ENCODE peak calls at places on chromosomes 4 and X, in nine cellular contexts. B, J, Z, C, W, I, Q, H and K are unnamed samples.

GRCh38 chrX:133929836-133930464 is 55.4 kb downstream of the GPC3 start:
- DNase-seq in I (no peak), J (peak; percentile 35), Q (no peak), B (no peak), H (no peak), C (no peak), W (no peak), Z (no peak), K (no peak)

GRCh38 chr4:106766519-106766918 is 269.6 kb downstream of the DKK2 start:
- DNase-seq in I (no peak), B (no peak), Q (no peak), W (peak; percentile 89), C (no peak), Z (peak; percentile 16), J (no peak), H (peak; percentile 55), K (no peak)

GRCh38 chr4:147481577-147482109 is 746 bp downstream of the EDNRA start:
- DNase-seq in J (no peak), B (peak; percentile 31), W (peak; percentile 17), C (peak; percentile 35), Z (no peak), H (peak; percentile 44), Q (no peak), I (no peak), K (no peak)

GRCh38 chr4:158858410-158859189 is 89.8 kb downstream of the FNIP2 start:
- DNase-seq in H (peak; percentile 51), J (peak; percentile 32), Z (no peak), Q (no peak), B (no peak), I (peak; percentile 20), W (peak; percentile 50), C (no peak), K (no peak)

GRCh38 chr4:58807843-58808605 is 1697.8 kb upstream of the IGFBP7 start:
- DNase-seq in Q (no peak), I (no peak), H (peak; percentile 37), Z (no peak), W (no peak), B (no peak), C (no peak), J (no peak), K (no peak)

GRCh38 chr4:76772498-76773106 is 125.3 kb downstream of the SOWAHB start:
- DNase-seq in J (no peak), Q (no peak), C (peak; percentile 82), I (no peak), W (peak; percentile 78), Z (peak; percentile 84), H (peak; percentile 83), B (no peak), K (no peak)

GRCh38 chr4:40388248-40388647 is 53.1 kb downstream of the CHRNA9 start:
- DNase-seq in Q (no peak), I (no peak), B (no peak), Z (peak; percentile 15), H (no peak), W (no peak), J (no peak), C (peak; percentile 38), K (peak; percentile 14)

GRCh38 chr4:76233534-76233933 is 18.0 kb upstream of the FAM47E start:
- DNase-seq in J (no peak), Q (no peak), B (no peak), Z (no peak), W (no peak), C (no peak), I (no peak), H (peak; percentile 21), K (no peak)

GRCh38 chr4:8225704-8226443 is 26.8 kb downstream of the SH3TC1 start:
- DNase-seq in C (no peak), B (no peak), W (no peak), H (no peak), J (no peak), I (no peak), Q (peak; percentile 47), Z (no peak), K (peak; percentile 71)

GRCh38 chr4:53321988-53322289 is 43.9 kb downstream of the SCFD2 start:
- DNase-seq in I (no peak), B (no peak), H (no peak), W (no peak), Q (no peak), Z (no peak), J (no peak), C (no peak), K (no peak)

GRCh38 chr4:127788517-127788916 is 6.4 kb downstream of the HSPA4L start:
- DNase-seq in Z (peak; percentile 4), W (no peak), C (peak; percentile 3), I (no peak), J (peak; percentile 9), B (no peak), Q (no peak), H (peak; percentile 9), K (no peak)

GRCh38 chr4:24949970-24950369 is 37.1 kb upstream of the CCDC149 start:
- DNase-seq in C (no peak), Q (no peak), I (no peak), B (no peak), H (no peak), Z (no peak), J (no peak), W (no peak), K (no peak)

DNA sequence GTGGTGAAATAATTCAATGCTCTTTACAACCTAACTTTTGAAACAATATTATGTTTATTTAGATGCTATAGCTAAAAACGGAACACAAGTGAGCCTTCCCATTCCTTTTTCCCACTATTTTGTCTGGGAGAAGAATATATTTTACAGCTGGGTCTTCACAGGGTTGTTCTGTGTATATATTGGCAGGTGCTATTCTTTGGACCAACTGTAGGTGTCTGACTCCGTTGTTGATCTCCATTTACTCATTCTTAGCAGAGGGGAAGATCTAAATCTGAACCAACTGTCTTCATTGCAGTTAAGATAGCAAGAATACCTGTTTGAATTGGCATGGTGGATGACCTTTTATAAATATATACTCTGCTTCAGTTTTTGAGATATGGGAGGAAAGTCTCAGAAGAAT is 257.4 kb downstream of the CFAP299 start:
- DNase-seq in Q (no peak), W (no peak), C (no peak), J (no peak), B (no peak), I (no peak), H (peak; percentile 2), Z (no peak), K (no peak)
- TF ChIP-seq CTCF in Q (no peak), W (no peak), C (peak; percentile 4), J (peak; percentile 9), B (no peak), I (no peak), H (peak; percentile 27), Z (no peak), K (no peak)

DNA sequence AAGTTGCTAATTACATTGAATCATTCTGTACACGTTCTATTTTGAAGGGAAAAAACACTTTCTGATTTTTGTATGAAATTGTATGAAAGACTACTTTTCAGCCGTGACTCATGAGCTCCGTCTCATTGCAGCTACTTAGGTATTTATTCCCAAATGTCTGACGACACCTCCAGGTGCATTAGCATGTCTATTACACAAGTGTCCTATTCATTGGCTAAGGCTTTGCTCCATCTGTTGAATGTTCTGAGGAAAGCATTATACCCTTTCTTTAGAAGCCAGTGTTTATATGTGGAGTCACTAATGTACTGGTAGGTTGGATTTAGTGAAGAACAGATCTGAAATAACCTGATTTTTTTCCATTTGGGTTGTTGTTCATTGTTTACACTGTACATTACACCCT is 51.8 kb downstream of the MAP7D3 start:
- DNase-seq in H (no peak), J (peak; percentile 24), B (no peak), C (no peak), W (no peak), Q (no peak), I (no peak), Z (no peak), K (no peak)
- H3K4me3 ChIP-seq in H (no peak overlapping the region), J (no peak overlapping the region), B (no peak overlapping the region), C (no peak overlapping the region), W (no peak overlapping the region), Q (no peak overlapping the region), I (peak overlapping the region; percentile 34), Z (no peak overlapping the region), K (no peak overlapping the region)

DNA sequence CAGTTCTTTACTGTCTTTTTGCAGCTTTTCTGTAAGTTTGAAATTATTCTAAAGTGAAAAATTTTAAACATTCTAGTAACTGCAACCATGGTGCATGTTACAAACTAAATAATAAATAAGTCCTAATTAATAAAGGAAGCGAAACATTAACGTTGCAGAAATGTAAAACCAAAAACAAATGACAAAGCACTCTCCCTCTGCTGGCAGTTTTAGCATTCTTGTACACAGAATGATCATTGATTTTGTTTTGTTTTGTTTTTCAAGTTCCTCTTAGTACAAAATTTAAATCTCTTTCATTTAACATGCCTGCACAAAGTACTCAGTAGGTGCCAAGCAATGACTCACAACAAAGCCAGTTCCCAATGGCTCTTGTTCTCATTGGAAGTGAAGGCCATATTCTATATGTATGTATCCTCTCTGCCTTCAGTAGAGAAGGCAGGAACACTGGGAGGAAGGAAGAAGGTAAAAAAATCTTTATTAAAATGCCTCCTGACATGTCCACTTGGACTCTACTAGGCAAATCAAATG is 13.7 kb upstream of the TMSB4X start:
- DNase-seq in Q (no peak), Z (no peak), B (no peak), H (peak; percentile 9), I (no peak), C (no peak), J (peak; percentile 62), W (no peak), K (no peak)
- TF ChIP-seq CTCF in Q (no peak), Z (no peak), B (no peak), H (no peak), I (no peak), C (no peak), J (no peak), W (no peak), K (no peak)

GRCh38 chrX:1336331-1337143 is at the start of gene IL3RA:
- DNase-seq in Q (no peak), Z (peak; percentile 29), C (peak; percentile 18), B (peak; percentile 65), W (peak; percentile 14), I (no peak), H (peak; percentile 48), J (no peak), K (no peak)
- H3K4me3 ChIP-seq in Q (no peak within 1 kb of the TSS), Z (no peak within 1 kb of the TSS), C (no peak within 1 kb of the TSS), B (peak within 1 kb of the TSS; percentile 47), W (peak within 1 kb of the TSS; percentile 45), I (peak within 1 kb of the TSS; percentile 33), H (peak within 1 kb of the TSS; percentile 29), J (peak within 1 kb of the TSS; percentile 24), K (no peak within 1 kb of the TSS)

DNA sequence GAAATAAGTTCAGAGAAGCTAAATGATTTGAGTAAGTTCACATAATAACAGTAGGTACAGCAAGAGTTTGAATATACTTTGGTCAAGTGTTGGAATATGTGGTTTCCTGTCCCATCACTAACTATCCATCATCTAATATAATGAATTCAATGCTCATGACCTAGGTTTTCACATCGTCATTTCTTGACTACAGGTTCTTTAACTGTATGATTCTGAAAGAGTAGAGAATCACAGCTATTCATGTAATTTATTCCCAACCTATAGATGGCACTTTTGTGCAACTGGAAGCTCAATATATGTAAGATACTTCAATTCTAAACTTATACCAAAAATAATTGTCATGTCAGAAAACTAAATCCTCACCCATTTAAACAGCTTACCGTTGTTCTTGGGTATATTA is 53.1 kb downstream of the TIGD2 start:
- DNase-seq in Q (no peak), J (no peak), C (no peak), Z (no peak), H (no peak), W (no peak), B (no peak), I (no peak), K (no peak)
- TF ChIP-seq CTCF in Q (peak; percentile 7), J (no peak), C (no peak), Z (no peak), H (no peak), W (no peak), B (no peak), I (no peak), K (no peak)